ENCODE peak calls at places on chromosomes 16 and 17, in seven cellular contexts. One of them, this sample, is unnamed.

GRCh38 chr17:40554646-40555295 is 10.5 kb downstream of the CCR7 start:
- DNase-seq in esophagus squamous epithelium: no peak
- DNase-seq in nephron progenitor cell: no peak
- DNase-seq in body of pancreas: no peak
- DNase-seq in H1: no peak
- DNase-seq in transverse colon: no peak
- DNase-seq in mucosa of descending colon: no peak
- DNase-seq in this sample: peak; percentile 13

GRCh38 chr16:84925092-84925772 is 86.1 kb downstream of the ZDHHC7 start:
- DNase-seq in mucosa of descending colon: peak; percentile 59
- DNase-seq in H1: peak; percentile 95
- DNase-seq in body of pancreas: peak; percentile 55
- DNase-seq in nephron progenitor cell: peak; percentile 54
- DNase-seq in transverse colon: peak; percentile 64
- DNase-seq in esophagus squamous epithelium: no peak
- DNase-seq in this sample: peak; percentile 60

GRCh38 chr16:67431077-67431804 is at the start of gene HSD11B2:
- DNase-seq in nephron progenitor cell: peak; percentile 71
- DNase-seq in body of pancreas: peak; percentile 80
- DNase-seq in esophagus squamous epithelium: no peak
- DNase-seq in transverse colon: no peak
- DNase-seq in mucosa of descending colon: peak; percentile 88
- DNase-seq in H1: peak; percentile 78
- DNase-seq in this sample: peak; percentile 78

GRCh38 chr16:70778901-70779309 is 22.1 kb downstream of the VAC14 start:
- DNase-seq in body of pancreas: peak; percentile 38
- DNase-seq in transverse colon: peak; percentile 38
- DNase-seq in esophagus squamous epithelium: no peak
- DNase-seq in nephron progenitor cell: peak; percentile 82
- DNase-seq in H1: peak; percentile 87
- DNase-seq in mucosa of descending colon: no peak
- DNase-seq in this sample: no peak

GRCh38 chr17:5583426-5584382 is 605 bp downstream of the NLRP1 start:
- DNase-seq in body of pancreas: peak; percentile 9
- DNase-seq in H1: no peak
- DNase-seq in nephron progenitor cell: no peak
- DNase-seq in transverse colon: no peak
- DNase-seq in esophagus squamous epithelium: no peak
- DNase-seq in mucosa of descending colon: no peak
- DNase-seq in this sample: no peak

GRCh38 chr16:24123275-24123674 is 132.9 kb upstream of the CACNG3 start:
- DNase-seq in H1: no peak
- DNase-seq in body of pancreas: no peak
- DNase-seq in mucosa of descending colon: no peak
- DNase-seq in esophagus squamous epithelium: no peak
- DNase-seq in nephron progenitor cell: no peak
- DNase-seq in transverse colon: no peak
- DNase-seq in this sample: no peak

GRCh38 chr17:71667661-71668060 is 453.2 kb upstream of the SOX9 start:
- DNase-seq in body of pancreas: no peak
- DNase-seq in mucosa of descending colon: no peak
- DNase-seq in H1: no peak
- DNase-seq in transverse colon: no peak
- DNase-seq in esophagus squamous epithelium: no peak
- DNase-seq in nephron progenitor cell: no peak
- DNase-seq in this sample: no peak

GRCh38 chr17:58415371-58416055 is 1.8 kb downstream of the RNF43 start:
- DNase-seq in body of pancreas: peak; percentile 76
- DNase-seq in esophagus squamous epithelium: no peak
- DNase-seq in nephron progenitor cell: peak; percentile 51
- DNase-seq in transverse colon: peak; percentile 43
- DNase-seq in H1: no peak
- DNase-seq in mucosa of descending colon: peak; percentile 60
- DNase-seq in this sample: no peak

GRCh38 chr17:9202572-9202971 is 181.3 kb downstream of the NTN1 start:
- DNase-seq in transverse colon: no peak
- DNase-seq in H1: no peak
- DNase-seq in mucosa of descending colon: no peak
- DNase-seq in esophagus squamous epithelium: no peak
- DNase-seq in body of pancreas: no peak
- DNase-seq in nephron progenitor cell: no peak
- DNase-seq in this sample: no peak

GRCh38 chr16:67087803-67088202 is 21.9 kb upstream of the PHAF1 start:
- DNase-seq in body of pancreas: no peak
- DNase-seq in transverse colon: no peak
- DNase-seq in mucosa of descending colon: no peak
- DNase-seq in H1: no peak
- DNase-seq in nephron progenitor cell: no peak
- DNase-seq in esophagus squamous epithelium: no peak
- DNase-seq in this sample: no peak

DNA sequence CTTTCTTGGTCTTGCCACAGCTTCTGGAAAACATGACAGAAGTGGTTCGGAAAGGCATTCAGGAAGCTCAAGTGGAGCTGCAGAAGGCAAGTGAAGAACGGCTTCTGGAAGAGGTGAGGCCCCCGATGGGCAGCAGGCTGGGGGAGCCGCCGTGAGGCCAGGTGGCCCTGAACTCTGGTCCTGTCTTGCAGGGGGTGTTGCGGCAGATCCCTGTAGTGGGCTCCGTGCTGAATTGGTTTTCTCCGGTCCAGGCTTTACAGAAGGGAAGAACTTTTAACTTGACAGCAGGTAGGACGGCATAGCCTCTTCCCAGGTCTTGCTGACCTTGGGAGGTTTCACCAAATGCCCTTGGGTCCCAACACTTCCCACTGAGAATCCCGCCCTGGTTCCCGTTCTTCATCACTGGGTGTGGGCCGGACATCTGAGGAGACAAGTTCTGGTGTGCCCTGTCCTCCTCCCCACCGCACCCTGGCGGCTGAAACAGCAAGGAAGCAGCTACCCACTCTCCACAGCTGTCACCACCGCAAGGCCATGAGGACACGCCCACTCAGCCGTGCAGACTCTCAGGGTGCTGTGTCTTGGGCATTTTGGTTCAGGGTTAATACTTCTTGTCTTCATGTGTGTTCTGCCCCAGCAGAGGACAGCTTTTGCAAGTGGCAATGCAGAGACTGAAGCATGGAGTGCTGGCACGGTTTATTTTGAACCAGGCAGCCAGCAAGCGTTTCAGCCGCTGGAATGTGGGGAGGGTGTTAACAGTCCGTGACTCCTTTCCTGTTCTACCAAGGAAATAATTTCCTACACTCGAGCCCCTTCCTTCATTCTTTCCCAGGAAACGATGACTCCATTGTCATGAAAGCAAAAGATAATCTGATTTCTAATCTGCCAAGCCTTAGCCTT is 21.4 kb downstream of the NTAN1 start:
- DNase-seq in mucosa of descending colon: no peak
- DNase-seq in H1: no peak
- DNase-seq in body of pancreas: no peak
- DNase-seq in nephron progenitor cell: no peak
- DNase-seq in transverse colon: no peak
- DNase-seq in esophagus squamous epithelium: no peak
- DNase-seq in this sample: no peak
- TF ChIP-seq CTCF in mucosa of descending colon: no peak
- TF ChIP-seq CTCF in H1: no peak
- TF ChIP-seq CTCF in body of pancreas: no peak
- TF ChIP-seq CTCF in nephron progenitor cell: no peak
- TF ChIP-seq CTCF in transverse colon: no peak
- TF ChIP-seq CTCF in esophagus squamous epithelium: no peak
- TF ChIP-seq CTCF in this sample: no peak

DNA sequence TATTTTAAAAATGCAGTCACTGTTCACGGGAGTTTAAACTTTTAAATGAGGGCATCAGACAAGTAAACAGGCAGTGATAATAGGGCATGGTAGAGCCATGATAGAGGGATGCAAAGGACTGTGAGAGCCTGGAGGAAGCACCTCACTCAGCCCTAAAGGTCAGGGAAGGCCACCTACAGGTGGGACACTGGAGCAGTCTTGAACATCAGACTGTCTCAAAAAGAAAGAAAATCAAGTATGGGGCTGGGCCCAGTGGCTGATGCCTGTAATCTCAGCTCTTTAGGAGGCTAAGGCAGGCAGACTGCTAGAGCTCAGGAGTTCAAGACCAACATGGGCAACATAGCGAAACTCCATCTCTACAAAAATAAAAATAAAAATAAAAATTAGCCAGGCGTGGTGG is 31.0 kb upstream of the DHRS7B start:
- DNase-seq in transverse colon: no peak
- DNase-seq in nephron progenitor cell: no peak
- DNase-seq in H1: no peak
- DNase-seq in mucosa of descending colon: no peak
- DNase-seq in esophagus squamous epithelium: no peak
- DNase-seq in body of pancreas: no peak
- DNase-seq in this sample: no peak
- TF ChIP-seq CTCF in transverse colon: no peak
- TF ChIP-seq CTCF in nephron progenitor cell: no peak
- TF ChIP-seq CTCF in H1: no peak
- TF ChIP-seq CTCF in mucosa of descending colon: no peak
- TF ChIP-seq CTCF in esophagus squamous epithelium: no peak
- TF ChIP-seq CTCF in body of pancreas: no peak
- TF ChIP-seq CTCF in this sample: peak; percentile 5

GRCh38 chr16:46607529-46607928 is 13.7 kb downstream of the SHCBP1 start:
- DNase-seq in H1: no peak
- DNase-seq in transverse colon: no peak
- DNase-seq in nephron progenitor cell: no peak
- DNase-seq in mucosa of descending colon: no peak
- DNase-seq in body of pancreas: no peak
- DNase-seq in esophagus squamous epithelium: no peak
- DNase-seq in this sample: no peak
- TF ChIP-seq CTCF in H1: no peak
- TF ChIP-seq CTCF in transverse colon: peak; percentile 18
- TF ChIP-seq CTCF in nephron progenitor cell: no peak
- TF ChIP-seq CTCF in mucosa of descending colon: no peak
- TF ChIP-seq CTCF in body of pancreas: peak; percentile 22
- TF ChIP-seq CTCF in esophagus squamous epithelium: peak; percentile 38
- TF ChIP-seq CTCF in this sample: no peak

GRCh38 chr16:35188288-35189155 is 1729.1 kb downstream of the TP53TG3F start:
- DNase-seq in H1: no peak
- DNase-seq in esophagus squamous epithelium: no peak
- DNase-seq in transverse colon: no peak
- DNase-seq in body of pancreas: no peak
- DNase-seq in nephron progenitor cell: no peak
- DNase-seq in mucosa of descending colon: peak; percentile 12
- DNase-seq in this sample: peak; percentile 49
- TF ChIP-seq CTCF in H1: peak; percentile 53
- TF ChIP-seq CTCF in esophagus squamous epithelium: no peak
- TF ChIP-seq CTCF in transverse colon: no peak
- TF ChIP-seq CTCF in body of pancreas: no peak
- TF ChIP-seq CTCF in nephron progenitor cell: no peak
- TF ChIP-seq CTCF in mucosa of descending colon: no peak
- TF ChIP-seq CTCF in this sample: peak; percentile 72

GRCh38 chr16:88330971-88331890 is 51.5 kb upstream of the ZNF469 start:
- DNase-seq in esophagus squamous epithelium: no peak
- DNase-seq in H1: no peak
- DNase-seq in nephron progenitor cell: no peak
- DNase-seq in body of pancreas: no peak
- DNase-seq in mucosa of descending colon: no peak
- DNase-seq in transverse colon: no peak
- DNase-seq in this sample: no peak

GRCh38 chr16:88329726-88330700 is 52.7 kb upstream of the ZNF469 start:
- DNase-seq in mucosa of descending colon: peak; percentile 22
- DNase-seq in nephron progenitor cell: no peak
- DNase-seq in H1: no peak
- DNase-seq in esophagus squamous epithelium: no peak
- DNase-seq in transverse colon: no peak
- DNase-seq in body of pancreas: no peak
- DNase-seq in this sample: no peak

GRCh38 chr16:88334517-88335149 is 48.1 kb upstream of the ZNF469 start:
- DNase-seq in esophagus squamous epithelium: no peak
- DNase-seq in transverse colon: no peak
- DNase-seq in mucosa of descending colon: no peak
- DNase-seq in body of pancreas: no peak
- DNase-seq in H1: no peak
- DNase-seq in nephron progenitor cell: no peak
- DNase-seq in this sample: no peak

GRCh38 chr16:88333645-88334516 is 48.9 kb upstream of the ZNF469 start:
- DNase-seq in nephron progenitor cell: no peak
- DNase-seq in mucosa of descending colon: no peak
- DNase-seq in transverse colon: no peak
- DNase-seq in esophagus squamous epithelium: no peak
- DNase-seq in body of pancreas: no peak
- DNase-seq in H1: no peak
- DNase-seq in this sample: no peak

GRCh38 chr16:88331989-88332920 is 50.5 kb upstream of the ZNF469 start:
- DNase-seq in body of pancreas: peak; percentile 61
- DNase-seq in transverse colon: peak; percentile 35
- DNase-seq in mucosa of descending colon: peak; percentile 77
- DNase-seq in nephron progenitor cell: no peak
- DNase-seq in H1: no peak
- DNase-seq in esophagus squamous epithelium: no peak
- DNase-seq in this sample: no peak
- TF ChIP-seq CTCF in body of pancreas: no peak
- TF ChIP-seq CTCF in transverse colon: no peak
- TF ChIP-seq CTCF in mucosa of descending colon: no peak
- TF ChIP-seq CTCF in nephron progenitor cell: no peak
- TF ChIP-seq CTCF in H1: no peak
- TF ChIP-seq CTCF in esophagus squamous epithelium: no peak
- TF ChIP-seq CTCF in this sample: no peak

GRCh38 chr17:38815576-38816193 is 9.4 kb downstream of the CWC25 start:
- DNase-seq in esophagus squamous epithelium: no peak
- DNase-seq in nephron progenitor cell: no peak
- DNase-seq in H1: no peak
- DNase-seq in body of pancreas: no peak
- DNase-seq in transverse colon: no peak
- DNase-seq in mucosa of descending colon: no peak
- DNase-seq in this sample: no peak
- TF ChIP-seq CTCF in esophagus squamous epithelium: no peak
- TF ChIP-seq CTCF in nephron progenitor cell: no peak
- TF ChIP-seq CTCF in H1: no peak
- TF ChIP-seq CTCF in body of pancreas: no peak
- TF ChIP-seq CTCF in transverse colon: no peak
- TF ChIP-seq CTCF in mucosa of descending colon: no peak
- TF ChIP-seq CTCF in this sample: peak; percentile 2

This sample was measured in WERI-Rb-1.